ENCODE peak calls at places on chromosomes 12 and 14, in seven cellular contexts. One of them, this sample, is unnamed.

GRCh38 chr12:47982311-47982710 is 18.9 kb downstream of the TMEM106C start:
- DNase-seq in T-helper 17 cell: no peak
- DNase-seq in CD4-positive, CD25-positive, alpha-beta regulatory T cell: no peak
- DNase-seq in MCF 10A: no peak
- DNase-seq in ecto neural progenitor cell: no peak
- DNase-seq in left ventricle myocardium inferior: no peak
- DNase-seq in EL: no peak
- DNase-seq in this sample: no peak

GRCh38 chr14:83887871-83888270 is 1642.1 kb upstream of the FLRT2 start:
- DNase-seq in ecto neural progenitor cell: no peak
- DNase-seq in MCF 10A: no peak
- DNase-seq in T-helper 17 cell: no peak
- DNase-seq in CD4-positive, CD25-positive, alpha-beta regulatory T cell: no peak
- DNase-seq in EL: no peak
- DNase-seq in left ventricle myocardium inferior: no peak
- DNase-seq in this sample: no peak

GRCh38 chr12:16515666-16516065 is 90.3 kb downstream of the LMO3 start:
- DNase-seq in T-helper 17 cell: no peak
- DNase-seq in EL: no peak
- DNase-seq in ecto neural progenitor cell: no peak
- DNase-seq in left ventricle myocardium inferior: no peak
- DNase-seq in MCF 10A: peak
- DNase-seq in CD4-positive, CD25-positive, alpha-beta regulatory T cell: no peak
- DNase-seq in this sample: no peak

GRCh38 chr14:20179218-20179617 is 11.5 kb upstream of the OR11G2 start:
- DNase-seq in MCF 10A: no peak
- DNase-seq in ecto neural progenitor cell: no peak
- DNase-seq in EL: no peak
- DNase-seq in CD4-positive, CD25-positive, alpha-beta regulatory T cell: no peak
- DNase-seq in left ventricle myocardium inferior: peak
- DNase-seq in T-helper 17 cell: no peak
- DNase-seq in this sample: no peak

GRCh38 chr12:27973487-27973890 is 956 bp upstream of the PTHLH start:
- DNase-seq in left ventricle myocardium inferior: no peak
- DNase-seq in MCF 10A: peak
- DNase-seq in T-helper 17 cell: no peak
- DNase-seq in CD4-positive, CD25-positive, alpha-beta regulatory T cell: no peak
- DNase-seq in EL: no peak
- DNase-seq in ecto neural progenitor cell: no peak
- DNase-seq in this sample: no peak

GRCh38 chr14:96502621-96503251 is 554 bp downstream of the PAPOLA start:
- DNase-seq in T-helper 17 cell: no peak
- DNase-seq in MCF 10A: peak
- DNase-seq in left ventricle myocardium inferior: peak
- DNase-seq in ecto neural progenitor cell: no peak
- DNase-seq in EL: peak
- DNase-seq in CD4-positive, CD25-positive, alpha-beta regulatory T cell: no peak
- DNase-seq in this sample: no peak

GRCh38 chr12:20044836-20045235 is 323.5 kb upstream of the PDE3A start:
- DNase-seq in left ventricle myocardium inferior: no peak
- DNase-seq in T-helper 17 cell: no peak
- DNase-seq in ecto neural progenitor cell: no peak
- DNase-seq in MCF 10A: no peak
- DNase-seq in EL: peak
- DNase-seq in CD4-positive, CD25-positive, alpha-beta regulatory T cell: no peak
- DNase-seq in this sample: no peak

GRCh38 chr14:105589161-105589925 is 63.0 kb downstream of the TMEM121 start:
- DNase-seq in left ventricle myocardium inferior: no peak
- DNase-seq in CD4-positive, CD25-positive, alpha-beta regulatory T cell: no peak
- DNase-seq in MCF 10A: no peak
- DNase-seq in ecto neural progenitor cell: peak
- DNase-seq in T-helper 17 cell: no peak
- DNase-seq in EL: no peak
- DNase-seq in this sample: no peak

GRCh38 chr12:52044284-52044983 is 6.8 kb upstream of the NR4A1 start:
- DNase-seq in left ventricle myocardium inferior: peak
- DNase-seq in EL: no peak
- DNase-seq in CD4-positive, CD25-positive, alpha-beta regulatory T cell: no peak
- DNase-seq in MCF 10A: no peak
- DNase-seq in ecto neural progenitor cell: no peak
- DNase-seq in T-helper 17 cell: no peak
- DNase-seq in this sample: no peak

GRCh38 chr14:103382375-103382774 is 2.8 kb upstream of the MARK3 start:
- DNase-seq in CD4-positive, CD25-positive, alpha-beta regulatory T cell: no peak
- DNase-seq in ecto neural progenitor cell: no peak
- DNase-seq in EL: peak
- DNase-seq in MCF 10A: peak
- DNase-seq in T-helper 17 cell: no peak
- DNase-seq in left ventricle myocardium inferior: no peak
- DNase-seq in this sample: no peak

GRCh38 chr12:76080729-76081415 is 3.6 kb downstream of the NAP1L1 start:
- DNase-seq in MCF 10A: no peak
- DNase-seq in ecto neural progenitor cell: no peak
- DNase-seq in EL: no peak
- DNase-seq in left ventricle myocardium inferior: no peak
- DNase-seq in T-helper 17 cell: no peak
- DNase-seq in CD4-positive, CD25-positive, alpha-beta regulatory T cell: no peak
- DNase-seq in this sample: no peak

GRCh38 chr14:91244501-91244901 is at the start of gene GPR68:
- DNase-seq in T-helper 17 cell: no peak
- DNase-seq in left ventricle myocardium inferior: peak
- DNase-seq in MCF 10A: no peak
- DNase-seq in CD4-positive, CD25-positive, alpha-beta regulatory T cell: peak
- DNase-seq in EL: peak
- DNase-seq in ecto neural progenitor cell: peak
- DNase-seq in this sample: no peak

GRCh38 chr12:114209852-114210251 is 196.1 kb downstream of the TBX5 start:
- DNase-seq in CD4-positive, CD25-positive, alpha-beta regulatory T cell: no peak
- DNase-seq in EL: no peak
- DNase-seq in MCF 10A: no peak
- DNase-seq in ecto neural progenitor cell: no peak
- DNase-seq in left ventricle myocardium inferior: no peak
- DNase-seq in T-helper 17 cell: no peak
- DNase-seq in this sample: no peak

GRCh38 chr14:51774209-51774608 is 86.2 kb upstream of the GNG2 start:
- DNase-seq in EL: no peak
- DNase-seq in ecto neural progenitor cell: no peak
- DNase-seq in MCF 10A: no peak
- DNase-seq in T-helper 17 cell: no peak
- DNase-seq in left ventricle myocardium inferior: no peak
- DNase-seq in CD4-positive, CD25-positive, alpha-beta regulatory T cell: no peak
- DNase-seq in this sample: no peak

GRCh38 chr12:116135209-116135930 is 142.1 kb downstream of the MED13L start:
- DNase-seq in MCF 10A: peak
- DNase-seq in T-helper 17 cell: no peak
- DNase-seq in left ventricle myocardium inferior: no peak
- DNase-seq in EL: peak
- DNase-seq in ecto neural progenitor cell: no peak
- DNase-seq in CD4-positive, CD25-positive, alpha-beta regulatory T cell: no peak
- DNase-seq in this sample: no peak

GRCh38 chr12:44240186-44240585 is 404.3 kb downstream of the TMEM117 start:
- DNase-seq in T-helper 17 cell: no peak
- DNase-seq in EL: no peak
- DNase-seq in left ventricle myocardium inferior: no peak
- DNase-seq in CD4-positive, CD25-positive, alpha-beta regulatory T cell: no peak
- DNase-seq in ecto neural progenitor cell: no peak
- DNase-seq in MCF 10A: no peak
- DNase-seq in this sample: no peak

GRCh38 chr14:89255852-89256251 is 161.2 kb downstream of the FOXN3 start:
- DNase-seq in T-helper 17 cell: no peak
- DNase-seq in ecto neural progenitor cell: no peak
- DNase-seq in left ventricle myocardium inferior: no peak
- DNase-seq in CD4-positive, CD25-positive, alpha-beta regulatory T cell: no peak
- DNase-seq in MCF 10A: no peak
- DNase-seq in EL: no peak
- DNase-seq in this sample: no peak

GRCh38 chr12:48514728-48515127 is 10.7 kb upstream of the OR8S1 start:
- DNase-seq in ecto neural progenitor cell: no peak
- DNase-seq in T-helper 17 cell: no peak
- DNase-seq in EL: no peak
- DNase-seq in left ventricle myocardium inferior: no peak
- DNase-seq in MCF 10A: no peak
- DNase-seq in CD4-positive, CD25-positive, alpha-beta regulatory T cell: no peak
- DNase-seq in this sample: no peak

GRCh38 chr14:82447586-82447985 is 913.9 kb upstream of the SEL1L start:
- DNase-seq in left ventricle myocardium inferior: no peak
- DNase-seq in EL: no peak
- DNase-seq in CD4-positive, CD25-positive, alpha-beta regulatory T cell: no peak
- DNase-seq in T-helper 17 cell: no peak
- DNase-seq in ecto neural progenitor cell: no peak
- DNase-seq in MCF 10A: peak
- DNase-seq in this sample: no peak

This sample was measured in esophagus muscularis mucosa.